ENCODE peak calls at places on chromosomes 16 and 17, in seven cellular contexts. I is NCI-H510A; E is GM12892; R is nephron progenitor cell; S is iris pigment epithelial cell; B is breast epithelium; U is stimulated activated CD4-positive, alpha-beta T cell treated with anti-CD3 and anti-CD28 coated beads, TNF-alpha, amount 100 ng/mL, for 24 hours. G is an unnamed sample.

GRCh38 chr16:48999508-48999907 is 282.1 kb downstream of the CBLN1 start:
- DNase-seq in I (no peak), E (no peak), R (no peak), S (no peak), B (no peak), U (no peak), G (no peak)

GRCh38 chr17:38452719-38453118 is 24.5 kb downstream of the ARHGAP23 start:
- DNase-seq in I (no peak), E (no peak), R (no peak), S (no peak), B (no peak), U (no peak), G (no peak)

GRCh38 chr17:81397314-81398169 is 2.3 kb downstream of the BAHCC1 start:
- DNase-seq in I (peak), E (no peak), R (peak), S (peak), B (no peak), U (no peak), G (no peak)

GRCh38 chr17:32946375-32947135 is 18.6 kb downstream of the TMEM98 start:
- DNase-seq in I (no peak), E (no peak), R (no peak), S (no peak), B (no peak), U (no peak), G (no peak)

GRCh38 chr17:2602597-2603017 is 9.2 kb downstream of the PAFAH1B1 start:
- DNase-seq in I (peak), E (no peak), R (no peak), S (no peak), B (no peak), U (no peak), G (peak)

GRCh38 chr17:42284566-42284965 is 3.7 kb upstream of the STAT5A start:
- DNase-seq in I (no peak), E (no peak), R (no peak), S (no peak), B (no peak), U (no peak), G (no peak)

GRCh38 chr17:27315322-27315721 is 21.4 kb downstream of the WSB1 start:
- DNase-seq in I (peak), E (no peak), R (no peak), S (peak), B (peak), U (no peak), G (no peak)

GRCh38 chr16:57955572-57955971 is 15.4 kb downstream of the CNGB1 start:
- DNase-seq in I (no peak), E (no peak), R (no peak), S (no peak), B (peak), U (no peak), G (peak)

GRCh38 chr17:52071712-52072111 is 86.8 kb downstream of the CA10 start:
- DNase-seq in I (no peak), E (no peak), R (no peak), S (no peak), B (no peak), U (no peak), G (no peak)

GRCh38 chr16:15434425-15435215 is at the start of gene BMERB1:
- DNase-seq in I (peak), E (no peak), R (peak), S (peak), B (peak), U (peak), G (peak)

GRCh38 chr16:80971814-80972213 is 34.9 kb downstream of the CMC2 start:
- DNase-seq in I (no peak), E (no peak), R (no peak), S (no peak), B (no peak), U (no peak), G (no peak)

GRCh38 chr17:80565347-80566053 is 20.9 kb downstream of the RPTOR start:
- DNase-seq in I (no peak), E (no peak), R (peak), S (no peak), B (no peak), U (no peak), G (no peak)

GRCh38 chr17:56781944-56782737 is 51.6 kb downstream of the C17orf67 start:
- DNase-seq in I (no peak), E (no peak), R (no peak), S (no peak), B (no peak), U (no peak), G (no peak)

GRCh38 chr16:47664653-47665325 is 203.7 kb downstream of the PHKB start:
- DNase-seq in I (no peak), E (no peak), R (no peak), S (no peak), B (no peak), U (no peak), G (no peak)

GRCh38 chr17:75240394-75241142 is 20.8 kb downstream of the GGA3 start:
- DNase-seq in I (peak), E (no peak), R (peak), S (peak), B (no peak), U (no peak), G (no peak)

GRCh38 chr16:3696425-3697218 is 20.7 kb downstream of the TRAP1 start:
- DNase-seq in I (no peak), E (no peak), R (no peak), S (peak), B (no peak), U (no peak), G (no peak)

GRCh38 chr17:27338536-27338985 is 44.6 kb downstream of the WSB1 start:
- DNase-seq in I (no peak), E (no peak), R (no peak), S (no peak), B (no peak), U (no peak), G (no peak)

GRCh38 chr16:8768701-8769100 is 28.7 kb downstream of the TMEM186 start:
- DNase-seq in I (no peak), E (no peak), R (peak), S (no peak), B (no peak), U (no peak), G (no peak)

GRCh38 chr17:62653831-62654829 is 26.7 kb downstream of the MRC2 start:
- DNase-seq in I (no peak), E (no peak), R (peak), S (peak), B (no peak), U (no peak), G (no peak)

GRCh38 chr16:5763176-5763575 is 665.6 kb upstream of the EEF2KMT start:
- DNase-seq in I (no peak), E (no peak), R (no peak), S (no peak), B (no peak), U (no peak), G (no peak)

GRCh38 chr17:74833501-74834361 is 26.0 kb downstream of the GRIN2C start:
- DNase-seq in I (no peak), E (no peak), R (peak), S (peak), B (no peak), U (no peak), G (peak)

GRCh38 chr17:17682293-17682736 is 1.1 kb downstream of the RAI1 start:
- DNase-seq in I (no peak), E (peak), R (peak), S (peak), B (no peak), U (no peak), G (no peak)

GRCh38 chr16:79083879-79084278 is 516.7 kb downstream of the MAF start:
- DNase-seq in I (no peak), E (no peak), R (no peak), S (no peak), B (no peak), U (no peak), G (no peak)

G was measured in bronchial epithelial cell.